ENCODE peak calls at places on chromosome 20, in five cellular contexts. J is right cardiac atrium, O is tibial nerve, Y is adrenal gland, B is A549. H is an unnamed sample.

GRCh38 chr20:21981607-21982344 is 276.3 kb downstream of the PAX1 start:
- DNase-seq in J (peak; percentile 41), O (peak; percentile 31), Y (no peak), B (peak; percentile 37), H (no peak)

GRCh38 chr20:35539756-35540212 is 2.1 kb upstream of the ERGIC3 start:
- DNase-seq in J (peak; percentile 45), O (peak; percentile 14), Y (no peak), B (peak; percentile 19), H (no peak)

GRCh38 chr20:53828673-53829085 is 235.0 kb upstream of the ZNF217 start:
- DNase-seq in J (no peak), O (peak; percentile 35), Y (no peak), B (peak; percentile 84), H (no peak)

GRCh38 chr20:6044102-6044501 is 9.8 kb downstream of the LRRN4 start:
- DNase-seq in J (no peak), O (no peak), Y (no peak), B (peak; percentile 32), H (no peak)

GRCh38 chr20:43409041-43409913 is 48.4 kb upstream of the SRSF6 start:
- DNase-seq in J (no peak), O (no peak), Y (no peak), B (peak; percentile 48), H (no peak)

GRCh38 chr20:36573798-36574277 is 441 bp downstream of the TGIF2 start:
- DNase-seq in J (peak; percentile 41), O (no peak), Y (no peak), B (no peak), H (peak; percentile 88)

GRCh38 chr20:51767867-51768758 is at the start of gene ATP9A:
- DNase-seq in J (peak; percentile 33), O (no peak), Y (peak; percentile 29), B (no peak), H (peak; percentile 87)

GRCh38 chr20:8205996-8206395 is 73.9 kb downstream of the PLCB1 start:
- DNase-seq in J (no peak), O (no peak), Y (no peak), B (peak; percentile 35), H (no peak)

GRCh38 chr20:13325033-13325432 is 104.0 kb downstream of the ISM1 start:
- DNase-seq in J (peak; percentile 17), O (no peak), Y (peak; percentile 29), B (peak; percentile 75), H (no peak)

GRCh38 chr20:44460795-44461141 is 14.9 kb upstream of the TTPAL start:
- DNase-seq in J (no peak), O (peak; percentile 62), Y (no peak), B (peak; percentile 45), H (no peak)

GRCh38 chr20:23270427-23270911 is 80.1 kb upstream of the NXT1 start:
- DNase-seq in J (no peak), O (no peak), Y (no peak), B (peak; percentile 33), H (no peak)

GRCh38 chr20:52209154-52209571 is 17.6 kb upstream of the ZFP64 start:
- DNase-seq in J (no peak), O (no peak), Y (no peak), B (no peak), H (no peak)

GRCh38 chr20:61665746-61666470 is 399.8 kb downstream of the TAF4 start:
- DNase-seq in J (no peak), O (no peak), Y (no peak), B (no peak), H (no peak)

GRCh38 chr20:61857884-61858283 is 207.8 kb downstream of the TAF4 start:
- DNase-seq in J (no peak), O (no peak), Y (no peak), B (no peak), H (no peak)

GRCh38 chr20:8018928-8019177 is 708 bp downstream of the TMX4 start:
- DNase-seq in J (no peak), O (no peak), Y (no peak), B (no peak), H (no peak)

GRCh38 chr20:58910473-58910872 is 58.0 kb downstream of the GNAS start:
- DNase-seq in J (no peak), O (no peak), Y (no peak), B (no peak), H (no peak)

GRCh38 chr20:24102290-24102689 is 113.7 kb upstream of the GGTLC1 start:
- DNase-seq in J (no peak), O (no peak), Y (no peak), B (peak; percentile 63), H (no peak)

GRCh38 chr20:33460711-33461110 is 17.1 kb upstream of the SNTA1 start:
- DNase-seq in J (no peak), O (no peak), Y (no peak), B (no peak), H (no peak)

GRCh38 chr20:54061106-54061881 is 9.1 kb downstream of the BCAS1 start:
- DNase-seq in J (no peak), O (no peak), Y (no peak), B (no peak), H (no peak)

GRCh38 chr20:23141016-23141415 is 54.9 kb upstream of the CD93 start:
- DNase-seq in J (no peak), O (no peak), Y (peak; percentile 12), B (no peak), H (peak; percentile 34)

GRCh38 chr20:47792021-47792618 is 6.8 kb upstream of the SULF2 start:
- DNase-seq in J (peak; percentile 81), O (peak; percentile 92), Y (peak; percentile 57), B (peak; percentile 47), H (no peak)

GRCh38 chr20:20711413-20711812 is 1.0 kb downstream of the RALGAPA2 start:
- DNase-seq in J (no peak), O (no peak), Y (no peak), B (no peak), H (no peak)

GRCh38 chr20:52105045-52105572 is 86.5 kb downstream of the ZFP64 start:
- DNase-seq in J (peak; percentile 25), O (no peak), Y (peak; percentile 19), B (peak; percentile 68), H (no peak)

GRCh38 chr20:13029687-13030510 is 21.1 kb downstream of the SPTLC3 start:
- DNase-seq in J (peak; percentile 22), O (peak; percentile 10), Y (peak; percentile 64), B (peak; percentile 84), H (peak; percentile 34)

GRCh38 chr20:59149678-59150504 is 13.7 kb upstream of the ZNF831 start:
- DNase-seq in J (peak; percentile 39), O (no peak), Y (no peak), B (no peak), H (no peak)

GRCh38 chr20:35005463-35005961 is 49.8 kb downstream of the MYH7B start:
- DNase-seq in J (no peak), O (no peak), Y (no peak), B (no peak), H (peak; percentile 46)

GRCh38 chr20:57682184-57683038 is 27.4 kb downstream of the PMEPA1 start:
- DNase-seq in J (no peak), O (no peak), Y (no peak), B (no peak), H (no peak)

GRCh38 chr20:57680934-57681914 is 28.6 kb downstream of the PMEPA1 start:
- DNase-seq in J (no peak), O (no peak), Y (no peak), B (no peak), H (no peak)

GRCh38 chr20:57678340-57678739 is 31.5 kb downstream of the PMEPA1 start:
- DNase-seq in J (no peak), O (no peak), Y (no peak), B (no peak), H (no peak)

GRCh38 chr20:57679113-57679512 is 30.7 kb downstream of the PMEPA1 start:
- DNase-seq in J (no peak), O (no peak), Y (no peak), B (no peak), H (no peak)

DNA sequence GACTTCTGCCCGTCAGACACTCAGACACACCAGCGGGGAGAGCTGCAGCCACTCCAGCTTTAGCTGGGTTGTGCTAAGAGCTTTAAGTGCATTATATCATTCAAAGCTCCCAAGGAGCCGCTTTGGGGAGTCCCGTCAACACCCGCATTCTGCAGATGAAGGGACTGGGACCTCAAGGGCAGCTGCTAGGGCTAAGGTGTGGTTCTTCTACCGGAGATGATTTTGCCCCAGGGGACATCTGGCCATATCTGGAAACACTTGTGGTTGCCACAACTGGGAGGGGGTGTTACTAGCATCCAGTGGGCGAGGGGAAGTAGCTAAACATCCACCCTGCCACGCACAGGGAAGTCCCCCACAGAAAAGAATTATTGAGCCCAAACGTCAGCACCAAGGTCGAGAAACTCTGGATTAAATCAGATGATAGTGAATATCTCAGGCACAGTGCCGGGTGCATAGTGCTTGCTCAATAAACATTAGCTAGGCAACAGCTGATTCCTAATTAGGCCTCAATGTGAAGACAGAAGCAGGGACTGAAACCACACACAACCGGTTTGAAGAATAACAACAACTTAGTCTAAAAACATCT is 29.6 kb downstream of the PMEPA1 start:
- DNase-seq in J (no peak), O (no peak), Y (no peak), B (no peak), H (no peak)
- H3K4me1 ChIP-seq in J (peaks cover 4% of the 10 kb centered on the region), O (peaks cover 75% of the 10 kb centered on the region), Y (no peaks in the 10 kb centered on the region), B (peaks cover 98% of the 10 kb centered on the region), H (peaks cover 3% of the 10 kb centered on the region)

GRCh38 chr20:25706793-25707192 is 10.1 kb upstream of the ZNF337 start:
- DNase-seq in J (no peak), O (no peak), Y (no peak), B (no peak), H (no peak)
- H3K27ac ChIP-seq in J (no peak overlapping the region), O (no peak overlapping the region), Y (no peak overlapping the region), B (no peak overlapping the region), H (no peak overlapping the region)

GRCh38 chr20:38432292-38432691 is 2.8 kb downstream of the SNHG17 start:
- DNase-seq in J (no peak), O (no peak), Y (no peak), B (no peak), H (no peak)

GRCh38 chr20:38433304-38433972 is 1.7 kb downstream of the SNHG17 start:
- DNase-seq in J (no peak), O (no peak), Y (no peak), B (no peak), H (no peak)

GRCh38 chr20:38434770-38435554 is at the start of gene SNHG17:
- DNase-seq in J (peak; percentile 92), O (peak; percentile 87), Y (peak; percentile 93), B (peak; percentile 98), H (peak; percentile 97)

GRCh38 chr20:38435555-38435939 is 419 bp upstream of the SNHG17 start:
- DNase-seq in J (no peak), O (no peak), Y (no peak), B (no peak), H (no peak)

GRCh38 chr20:38434310-38434741 is 802 bp downstream of the SNHG17 start:
- DNase-seq in J (no peak), O (no peak), Y (peak; percentile 63), B (peak; percentile 24), H (no peak)
- H3K4me1 ChIP-seq in J (peaks cover 10% of the 10 kb centered on the region), O (peaks cover 18% of the 10 kb centered on the region), Y (peaks cover 6% of the 10 kb centered on the region), B (peaks cover 15% of the 10 kb centered on the region), H (peaks cover 39% of the 10 kb centered on the region)

GRCh38 chr20:2798095-2798805 is 2.2 kb downstream of the CPXM1 start:
- DNase-seq in J (no peak), O (no peak), Y (no peak), B (no peak), H (no peak)

GRCh38 chr20:2798814-2799213 is 1.6 kb downstream of the CPXM1 start:
- DNase-seq in J (no peak), O (no peak), Y (no peak), B (no peak), H (no peak)

GRCh38 chr20:2799688-2800589 is 488 bp downstream of the CPXM1 start:
- DNase-seq in J (no peak), O (no peak), Y (no peak), B (no peak), H (no peak)

GRCh38 chr20:2800590-2801458 is at the start of gene CPXM1:
- DNase-seq in J (no peak), O (no peak), Y (no peak), B (no peak), H (no peak)

GRCh38 chr20:2799271-2799670 is 1.2 kb downstream of the CPXM1 start:
- DNase-seq in J (no peak), O (no peak), Y (no peak), B (no peak), H (no peak)
- H3K27ac ChIP-seq in J (no peak overlapping the region), O (no peak overlapping the region), Y (no peak overlapping the region), B (no peak overlapping the region), H (no peak overlapping the region)